ENCODE peak calls at places on chromosomes 6 and 20, in ten cellular contexts. T, K, I, X, D, Z, B, O, G and L are unnamed samples.

GRCh38 chr20:32763202-32763999 is 1.2 kb downstream of the DNMT3B start:
- DNase-seq in T (no peak), K (no peak), I (no peak), X (no peak), D (peak), Z (no peak), B (peak), O (no peak), G (no peak), L (no peak)

GRCh38 chr20:57841297-57841866 is 131.6 kb upstream of the PMEPA1 start:
- DNase-seq in T (no peak), K (no peak), I (no peak), X (peak), D (no peak), Z (no peak), B (no peak), O (no peak), G (no peak), L (no peak)

GRCh38 chr6:46098678-46099077 is 31.1 kb upstream of the ENPP4 start:
- DNase-seq in T (no peak), K (no peak), I (peak), X (no peak), D (peak), Z (no peak), B (no peak), O (peak), G (no peak), L (no peak)

GRCh38 chr20:63125581-63125892 is 90.4 kb downstream of the YTHDF1 start:
- DNase-seq in T (no peak), K (no peak), I (no peak), X (no peak), D (no peak), Z (no peak), B (no peak), O (no peak), G (no peak), L (no peak)

GRCh38 chr6:31175961-31176360 is 5.5 kb upstream of the POU5F1 start:
- DNase-seq in T (no peak), K (no peak), I (no peak), X (no peak), D (no peak), Z (no peak), B (no peak), O (no peak), G (no peak), L (no peak)

GRCh38 chr6:27836783-27837635 is 75.2 kb downstream of the OR2B2 start:
- DNase-seq in T (peak), K (no peak), I (peak), X (no peak), D (peak), Z (peak), B (peak), O (peak), G (no peak), L (no peak)

GRCh38 chr6:44598679-44599078 is 211.2 kb downstream of the CDC5L start:
- DNase-seq in T (no peak), K (no peak), I (no peak), X (no peak), D (no peak), Z (no peak), B (no peak), O (no peak), G (no peak), L (no peak)

GRCh38 chr20:20895537-20895936 is 183.1 kb upstream of the RALGAPA2 start:
- DNase-seq in T (no peak), K (no peak), I (no peak), X (no peak), D (no peak), Z (no peak), B (no peak), O (no peak), G (no peak), L (no peak)

GRCh38 chr20:1663917-1664316 is 6.3 kb upstream of the SIRPG start:
- DNase-seq in T (no peak), K (no peak), I (peak), X (no peak), D (no peak), Z (peak), B (no peak), O (no peak), G (no peak), L (no peak)

GRCh38 chr6:25173951-25174474 is 105.2 kb upstream of the CARMIL1 start:
- DNase-seq in T (no peak), K (no peak), I (peak), X (no peak), D (no peak), Z (peak), B (no peak), O (no peak), G (no peak), L (no peak)

GRCh38 chr6:25017932-25018581 is 82.3 kb upstream of the RIPOR2 start:
- DNase-seq in T (peak), K (peak), I (peak), X (no peak), D (no peak), Z (peak), B (peak), O (peak), G (peak), L (no peak)

GRCh38 chr6:131613296-131613925 is 14.6 kb downstream of the MED23 start:
- DNase-seq in T (no peak), K (no peak), I (no peak), X (no peak), D (no peak), Z (no peak), B (no peak), O (no peak), G (no peak), L (no peak)

GRCh38 chr6:33824461-33825154 is 20.8 kb upstream of the MLN start:
- DNase-seq in T (no peak), K (no peak), I (peak), X (no peak), D (no peak), Z (no peak), B (no peak), O (peak), G (no peak), L (no peak)

GRCh38 chr6:19269341-19269898 is 567.8 kb upstream of the ID4 start:
- DNase-seq in T (no peak), K (no peak), I (no peak), X (no peak), D (no peak), Z (no peak), B (no peak), O (no peak), G (no peak), L (no peak)

GRCh38 chr6:26408828-26409730 is 7.0 kb downstream of the BTN3A1 start:
- DNase-seq in T (no peak), K (no peak), I (no peak), X (no peak), D (no peak), Z (no peak), B (no peak), O (no peak), G (no peak), L (no peak)

GRCh38 chr6:158044525-158044888 is 62.8 kb downstream of the SYNJ2 start:
- DNase-seq in T (no peak), K (no peak), I (no peak), X (no peak), D (no peak), Z (no peak), B (no peak), O (no peak), G (no peak), L (no peak)

GRCh38 chr6:29627762-29628418 is 5.1 kb downstream of the GABBR1 start:
- DNase-seq in T (peak), K (peak), I (peak), X (peak), D (peak), Z (peak), B (peak), O (peak), G (peak), L (no peak)

GRCh38 chr20:17538517-17539170 is 7.5 kb upstream of the BFSP1 start:
- DNase-seq in T (no peak), K (no peak), I (no peak), X (no peak), D (no peak), Z (no peak), B (peak), O (no peak), G (no peak), L (no peak)

GRCh38 chr6:90859612-90860011 is 272.7 kb upstream of the MAP3K7 start:
- DNase-seq in T (no peak), K (no peak), I (no peak), X (no peak), D (no peak), Z (no peak), B (no peak), O (no peak), G (no peak), L (no peak)

GRCh38 chr6:5175195-5175594 is 85.6 kb downstream of the LYRM4 start:
- DNase-seq in T (peak), K (no peak), I (no peak), X (no peak), D (no peak), Z (no peak), B (peak), O (no peak), G (no peak), L (no peak)

GRCh38 chr6:163416640-163417253 is 2.2 kb downstream of the QKI start:
- DNase-seq in T (peak), K (no peak), I (peak), X (no peak), D (peak), Z (peak), B (no peak), O (peak), G (no peak), L (no peak)

GRCh38 chr6:73394577-73395354 is at the start of gene DDX43:
- DNase-seq in T (no peak), K (no peak), I (no peak), X (peak), D (peak), Z (peak), B (no peak), O (peak), G (no peak), L (peak)

GRCh38 chr6:44338228-44339122 is 4.0 kb upstream of the SPATS1 start:
- DNase-seq in T (peak), K (peak), I (peak), X (no peak), D (peak), Z (peak), B (peak), O (peak), G (peak), L (peak)

GRCh38 chr6:2259574-2259973 is 14.2 kb upstream of the GMDS start:
- DNase-seq in T (no peak), K (no peak), I (no peak), X (no peak), D (no peak), Z (no peak), B (no peak), O (no peak), G (no peak), L (no peak)

GRCh38 chr20:45336530-45337366 is 11.5 kb downstream of the SDC4 start:
- DNase-seq in T (no peak), K (no peak), I (peak), X (no peak), D (no peak), Z (peak), B (no peak), O (peak), G (no peak), L (no peak)

GRCh38 chr20:53643031-53643832 is 49.6 kb upstream of the ZNF217 start:
- DNase-seq in T (no peak), K (peak), I (peak), X (no peak), D (no peak), Z (peak), B (peak), O (peak), G (peak), L (peak)

GRCh38 chr6:168016176-168016620 is 18.7 kb downstream of the KIF25 start:
- DNase-seq in T (no peak), K (no peak), I (no peak), X (no peak), D (no peak), Z (no peak), B (no peak), O (no peak), G (no peak), L (no peak)

GRCh38 chr20:1657556-1658334 is at the start of gene SIRPG:
- DNase-seq in T (no peak), K (no peak), I (no peak), X (no peak), D (no peak), Z (no peak), B (no peak), O (no peak), G (no peak), L (no peak)

GRCh38 chr20:10715035-10715434 is 41.2 kb upstream of the JAG1 start:
- DNase-seq in T (no peak), K (no peak), I (peak), X (no peak), D (no peak), Z (peak), B (no peak), O (no peak), G (no peak), L (no peak)

GRCh38 chr6:106037060-106037459 is 49.1 kb upstream of the PRDM1 start:
- DNase-seq in T (no peak), K (no peak), I (peak), X (no peak), D (no peak), Z (peak), B (no peak), O (no peak), G (no peak), L (no peak)